ENCODE peak calls at places on chromosomes 11 and 22, in five cellular contexts. B, Y, S, V and H are unnamed samples.

GRCh38 chr11:68950268-68950667 is 30.5 kb downstream of the MRGPRD start:
- DNase-seq in Y (no peak), V (no peak), S (no peak), B (peak; percentile 49), H (peak; percentile 91)

GRCh38 chr11:68806931-68807844 is 34.5 kb downstream of the CPT1A start:
- DNase-seq in B (no peak), V (no peak), Y (no peak), S (no peak), H (no peak)

GRCh38 chr11:35558468-35558867 is 33.1 kb upstream of the PAMR1 start:
- DNase-seq in B (no peak), V (no peak), S (no peak), Y (no peak), H (no peak)

GRCh38 chr11:77370217-77370616 is 68.7 kb upstream of the GDPD4 start:
- DNase-seq in S (no peak), V (no peak), B (no peak), Y (no peak), H (no peak)

GRCh38 chr11:45104006-45104789 is 42.2 kb upstream of the PRDM11 start:
- DNase-seq in V (no peak), S (peak; percentile 49), Y (no peak), B (no peak), H (no peak)

GRCh38 chr22:26462971-26463661 is 20.5 kb downstream of the HPS4 start:
- DNase-seq in Y (no peak), S (no peak), B (no peak), V (no peak), H (no peak)

GRCh38 chr11:75946531-75947530 is 131.8 kb downstream of the UVRAG start:
- DNase-seq in V (no peak), S (no peak), Y (no peak), B (no peak), H (no peak)

GRCh38 chr11:22787565-22788162 is 41.9 kb downstream of the SVIP start:
- DNase-seq in B (peak; percentile 46), V (peak; percentile 41), S (no peak), Y (no peak), H (peak; percentile 41)

GRCh38 chr11:122981388-122982264 is at the start of gene BSX:
- DNase-seq in Y (no peak), V (peak; percentile 30), S (no peak), B (no peak), H (peak; percentile 95)

GRCh38 chr11:64834723-64835615 is 9.5 kb downstream of the CDC42BPG start:
- DNase-seq in V (no peak), S (no peak), Y (peak; percentile 64), B (no peak), H (no peak)

GRCh38 chr11:106920899-106921504 is 97.3 kb downstream of the GUCY1A2 start:
- DNase-seq in B (no peak), S (no peak), V (no peak), Y (no peak), H (no peak)

GRCh38 chr22:39117585-39118191 is 20.6 kb downstream of the APOBEC3H start:
- DNase-seq in B (no peak), V (peak; percentile 63), S (no peak), Y (no peak), H (peak; percentile 61)

GRCh38 chr11:296206-296975 is 2.9 kb downstream of the IFITM5 start:
- DNase-seq in V (no peak), S (no peak), B (no peak), Y (no peak), H (peak; percentile 55)

GRCh38 chr22:30310881-30311771 is 15.6 kb downstream of the TBC1D10A start:
- DNase-seq in V (no peak), Y (no peak), B (no peak), S (peak; percentile 84), H (peak; percentile 56)

GRCh38 chr11:15327786-15328231 is 213.1 kb downstream of the INSC start:
- DNase-seq in Y (peak; percentile 68), S (peak; percentile 68), V (no peak), B (peak; percentile 68), H (peak; percentile 61)

GRCh38 chr11:18958221-18958910 is 19.2 kb upstream of the MRGPRX1 start:
- DNase-seq in Y (no peak), V (no peak), B (no peak), S (no peak), H (peak; percentile 27)

GRCh38 chr11:94767701-94768601 is at the start of gene AMOTL1:
- DNase-seq in B (peak; percentile 94), Y (peak; percentile 69), S (peak; percentile 93), V (no peak), H (peak; percentile 91)

GRCh38 chr11:66721939-66722338 is 7.1 kb downstream of the SPTBN2 start:
- DNase-seq in S (no peak), V (no peak), B (no peak), Y (no peak), H (no peak)

GRCh38 chr11:986952-987305 is 49.6 kb downstream of the MUC6 start:
- DNase-seq in Y (no peak), V (no peak), B (no peak), S (no peak), H (no peak)

GRCh38 chr11:33663121-33663520 is 37.5 kb downstream of the C11orf91 start:
- DNase-seq in V (no peak), B (no peak), Y (no peak), S (peak; percentile 7), H (no peak)

GRCh38 chr11:11209967-11210366 is 143.1 kb downstream of the CSNK2A3 start:
- DNase-seq in Y (no peak), B (no peak), S (no peak), V (no peak), H (no peak)

GRCh38 chr11:11206457-11206856 is 146.6 kb downstream of the CSNK2A3 start:
- DNase-seq in S (no peak), B (no peak), V (no peak), Y (no peak), H (no peak)

GRCh38 chr11:11211186-11211585 is 141.9 kb downstream of the CSNK2A3 start:
- DNase-seq in B (no peak), Y (no peak), V (no peak), S (no peak), H (no peak)

GRCh38 chr11:11208994-11209393 is 144.1 kb downstream of the CSNK2A3 start:
- DNase-seq in Y (no peak), V (no peak), B (no peak), S (no peak), H (no peak)

GRCh38 chr11:11207428-11207827 is 145.6 kb downstream of the CSNK2A3 start:
- DNase-seq in Y (no peak), V (no peak), S (no peak), B (no peak), H (no peak)
- H3K27me3 ChIP-seq in Y (no peaks in the 10 kb centered on the region), V (no peaks in the 10 kb centered on the region), S (no peaks in the 10 kb centered on the region), B (no peaks in the 10 kb centered on the region), H (no peaks in the 10 kb centered on the region)

GRCh38 chr11:110294509-110294908 is 1.9 kb downstream of the RDX start:
- DNase-seq in S (no peak), V (no peak), B (no peak), Y (no peak), H (peak; percentile 25)
- H3K4me3 ChIP-seq in S (no peak overlapping the region), V (no peak overlapping the region), B (peak overlapping the region; percentile 97), Y (no peak overlapping the region), H (peak overlapping the region; percentile 29)

DNA sequence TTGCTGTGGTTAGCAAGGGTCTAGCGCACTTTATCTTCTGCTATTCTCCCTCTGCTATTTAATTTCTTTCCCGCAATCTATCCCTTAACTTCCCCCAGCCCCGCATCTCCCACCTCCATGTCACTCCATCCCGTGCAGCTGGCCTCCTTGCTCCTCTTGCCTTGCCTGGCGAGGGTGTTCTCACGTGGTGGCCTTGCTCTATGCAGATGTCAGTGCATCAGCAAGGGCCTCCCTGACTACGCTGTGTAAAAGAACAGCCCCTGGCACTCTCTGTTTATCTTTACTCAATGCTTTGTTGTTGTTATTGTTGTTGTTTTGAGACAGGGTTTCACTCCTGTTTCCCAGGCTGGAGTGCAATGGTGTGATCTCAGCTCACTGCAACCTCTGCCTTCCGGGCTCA is 114.4 kb upstream of the NNMT start:
- DNase-seq in Y (no peak), B (no peak), V (no peak), S (no peak), H (no peak)
- H3K27me3 ChIP-seq in Y (no peaks in the 10 kb centered on the region), B (no peaks in the 10 kb centered on the region), V (no peaks in the 10 kb centered on the region), S (no peaks in the 10 kb centered on the region), H (no peaks in the 10 kb centered on the region)

DNA sequence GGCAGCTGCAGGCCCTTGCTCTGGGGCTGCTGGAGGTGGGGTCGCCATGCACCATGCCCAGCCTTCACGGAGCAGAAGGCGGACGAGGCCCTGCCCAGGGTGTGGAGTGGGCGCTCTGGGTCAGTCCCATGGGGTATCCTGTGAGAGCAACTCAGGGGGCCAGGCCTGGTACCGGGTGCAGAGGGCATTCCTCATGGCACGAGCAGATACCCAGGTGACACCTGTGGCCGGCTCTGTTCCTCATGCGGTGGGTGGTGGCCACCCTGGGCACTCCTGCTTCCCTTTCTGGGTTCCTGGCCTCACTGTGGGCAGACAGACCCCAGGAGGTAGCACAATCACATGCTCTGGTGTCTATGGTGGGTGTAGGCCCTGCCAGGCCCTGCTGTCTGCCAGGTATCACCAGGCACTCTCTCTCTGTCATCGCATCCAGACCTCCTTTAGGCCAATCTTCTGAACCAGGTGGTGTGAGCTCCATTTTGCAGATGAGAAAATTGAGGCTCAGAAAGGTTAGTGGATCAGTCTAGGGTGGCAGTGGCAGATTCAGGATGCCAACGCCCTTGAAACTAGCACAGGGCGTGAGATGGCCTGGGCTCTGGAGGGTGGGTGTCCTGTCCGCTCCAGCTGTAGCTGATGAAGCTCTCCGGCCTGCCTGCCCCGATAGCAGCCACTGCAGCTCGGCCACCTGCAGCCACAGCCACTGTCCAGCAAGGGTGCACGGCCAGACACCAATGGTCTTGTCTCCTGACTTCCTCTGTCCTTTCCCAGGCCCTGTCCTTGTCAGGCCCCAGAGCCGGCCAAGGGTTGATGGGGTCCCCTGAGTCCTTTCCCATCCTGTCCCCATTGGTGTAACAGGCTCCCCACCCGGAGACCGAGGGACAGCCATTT is 15.1 kb downstream of the DGKZ start:
- DNase-seq in V (no peak), B (no peak), Y (no peak), S (no peak), H (no peak)
- H3K4me3 ChIP-seq in V (peak overlapping the region; percentile 71), B (peak overlapping the region; percentile 24), Y (no peak overlapping the region), S (peak overlapping the region; percentile 38), H (no peak overlapping the region)